ENCODE peak calls at places on chromosomes 5 and 9, in nine cellular contexts. T, Y, O, F, Z, J, V, P and N are unnamed samples.

GRCh38 chr5:126168785-126169184 is 254.4 kb upstream of the GRAMD2B start:
- DNase-seq in P (no peak), Z (no peak), O (no peak), T (no peak), Y (no peak), J (no peak), V (no peak), F (no peak), N (no peak)

GRCh38 chr9:76817489-76817888 is 53.3 kb downstream of the PCA3 start:
- DNase-seq in V (peak), P (no peak), Y (no peak), Z (no peak), T (no peak), F (no peak), O (no peak), J (no peak), N (peak)

GRCh38 chr5:56649569-56649968 is 165.8 kb upstream of the MAP3K1 start:
- DNase-seq in P (no peak), Z (no peak), F (no peak), O (no peak), V (peak), J (no peak), Y (no peak), T (no peak), N (peak)

GRCh38 chr9:98097836-98098235 is 21.2 kb downstream of the TRIM14 start:
- DNase-seq in V (no peak), T (no peak), F (peak), P (no peak), O (peak), Z (no peak), J (peak), Y (no peak), N (no peak)

GRCh38 chr9:109341561-109341960 is 20.7 kb upstream of the EPB41L4B start:
- DNase-seq in P (no peak), F (no peak), O (no peak), V (no peak), J (no peak), T (no peak), Y (no peak), Z (no peak), N (no peak)

GRCh38 chr5:73158313-73158712 is 14.7 kb upstream of the TMEM174 start:
- DNase-seq in T (no peak), O (no peak), F (no peak), P (no peak), J (no peak), Y (no peak), Z (no peak), V (no peak), N (no peak)

GRCh38 chr5:137619191-137619870 is 116.6 kb downstream of the KLHL3 start:
- DNase-seq in F (no peak), Z (no peak), O (no peak), P (peak), J (no peak), Y (peak), V (peak), T (no peak), N (no peak)

GRCh38 chr9:3520564-3520963 is 5.2 kb downstream of the RFX3 start:
- DNase-seq in V (no peak), F (no peak), J (no peak), Y (no peak), O (no peak), T (no peak), Z (no peak), P (no peak), N (no peak)

GRCh38 chr9:70630971-70631370 is 216.5 kb upstream of the KLF9 start:
- DNase-seq in J (no peak), Y (no peak), Z (no peak), T (no peak), F (no peak), V (no peak), P (no peak), O (no peak), N (no peak)

GRCh38 chr5:84292788-84293653 is 91.7 kb downstream of the EDIL3 start:
- DNase-seq in O (no peak), V (no peak), J (no peak), T (no peak), F (no peak), Z (no peak), Y (no peak), P (no peak), N (no peak)

GRCh38 chr5:60084226-60084625 is 190.7 kb upstream of the PDE4D start:
- DNase-seq in Z (no peak), T (no peak), O (no peak), Y (no peak), J (no peak), F (no peak), P (no peak), V (no peak), N (no peak)

GRCh38 chr9:21558627-21559401 is 76.7 kb upstream of the IFNE start:
- DNase-seq in P (no peak), J (no peak), T (peak), F (no peak), V (peak), O (no peak), Z (no peak), Y (no peak), N (no peak)

GRCh38 chr5:761854-762685 is 22.5 kb downstream of the ZDHHC11B start:
- DNase-seq in Z (no peak), J (peak), Y (no peak), P (no peak), V (no peak), T (no peak), O (peak), F (no peak), N (no peak)

GRCh38 chr5:139660105-139660915 is 12.2 kb downstream of the CXXC5 start:
- DNase-seq in Z (no peak), T (no peak), V (peak), Y (peak), O (no peak), P (no peak), J (peak), F (no peak), N (no peak)

GRCh38 chr5:56543431-56544385 is 271.6 kb upstream of the MAP3K1 start:
- DNase-seq in Z (peak), V (peak), O (no peak), P (no peak), F (no peak), T (no peak), J (no peak), Y (no peak), N (no peak)

GRCh38 chr9:19130436-19130835 is 3.1 kb upstream of the PLIN2 start:
- DNase-seq in P (no peak), O (no peak), V (no peak), F (no peak), T (no peak), Z (no peak), J (no peak), Y (no peak), N (no peak)

GRCh38 chr5:95081500-95082355 is 203.2 kb downstream of the MCTP1 start:
- DNase-seq in T (no peak), P (peak), F (no peak), V (peak), O (no peak), Y (no peak), Z (peak), J (no peak), N (peak)

GRCh38 chr5:11719888-11720481 is 184.3 kb downstream of the CTNND2 start:
- DNase-seq in F (no peak), V (no peak), P (no peak), Z (peak), T (no peak), Y (peak), J (no peak), O (no peak), N (no peak)

GRCh38 chr5:82406200-82406773 is 128.1 kb upstream of the RPS23 start:
- DNase-seq in F (no peak), V (peak), J (no peak), Z (no peak), T (no peak), O (no peak), Y (no peak), P (peak), N (no peak)